ENCODE peak calls at places on chromosome 7, in six cellular contexts. Z is heart left ventricle, G is left ventricle myocardium inferior, U is A549, T is astrocyte, X is GM23248. D is an unnamed sample.

GRCh38 chr7:29881724-29882123 is 75.4 kb downstream of the WIPF3 start:
- DNase-seq in Z (no peak), G (no peak), U (no peak), T (no peak), X (no peak), D (no peak)

GRCh38 chr7:90717286-90718060 is 121.4 kb downstream of the CDK14 start:
- DNase-seq in Z (no peak), G (no peak), U (no peak), T (peak; percentile 60), X (peak; percentile 55), D (no peak)

GRCh38 chr7:1741751-1742554 is 71.9 kb downstream of the ELFN1 start:
- DNase-seq in Z (no peak), G (peak; percentile 41), U (no peak), T (no peak), X (no peak), D (no peak)

GRCh38 chr7:64603271-64603670 is 40.4 kb upstream of the ZNF680 start:
- DNase-seq in Z (no peak), G (no peak), U (no peak), T (no peak), X (no peak), D (no peak)

GRCh38 chr7:115357213-115357999 is 435.5 kb downstream of the MDFIC start:
- DNase-seq in Z (no peak), G (no peak), U (no peak), T (peak; percentile 64), X (peak; percentile 70), D (no peak)

GRCh38 chr7:127581716-127582115 is 3.7 kb downstream of the GCC1 start:
- DNase-seq in Z (no peak), G (no peak), U (no peak), T (no peak), X (peak; percentile 44), D (no peak)

GRCh38 chr7:13032524-13032923 is 345.1 kb downstream of the ARL4A start:
- DNase-seq in Z (no peak), G (no peak), U (peak; percentile 43), T (no peak), X (no peak), D (no peak)

GRCh38 chr7:38773430-38773829 is 135.6 kb downstream of the VPS41 start:
- DNase-seq in Z (no peak), G (no peak), U (no peak), T (no peak), X (peak; percentile 57), D (no peak)

GRCh38 chr7:23012797-23013714 is 874 bp downstream of the HYCC1 start:
- DNase-seq in Z (peak; percentile 46), G (peak; percentile 33), U (no peak), T (no peak), X (peak; percentile 51), D (peak; percentile 48)

GRCh38 chr7:149881328-149882263 is 7.8 kb downstream of the ATP6V0E2 start:
- DNase-seq in Z (no peak), G (no peak), U (no peak), T (no peak), X (no peak), D (no peak)

GRCh38 chr7:158911734-158912133 is 55.4 kb downstream of the DYNC2I1 start:
- DNase-seq in Z (no peak), G (no peak), U (no peak), T (no peak), X (no peak), D (no peak)

GRCh38 chr7:30503273-30504212 is 1.1 kb downstream of the GGCT start:
- DNase-seq in Z (no peak), G (no peak), U (no peak), T (no peak), X (peak; percentile 36), D (no peak)

GRCh38 chr7:831596-832291 is 532 bp upstream of the SUN1 start:
- DNase-seq in Z (no peak), G (no peak), U (peak; percentile 73), T (peak; percentile 92), X (peak; percentile 94), D (no peak)

GRCh38 chr7:140681766-140682165 is 9.0 kb downstream of the ADCK2 start:
- DNase-seq in Z (no peak), G (no peak), U (no peak), T (no peak), X (no peak), D (no peak)

GRCh38 chr7:47180268-47180826 is 401.6 kb downstream of the TNS3 start:
- DNase-seq in Z (peak; percentile 43), G (peak; percentile 38), U (peak; percentile 55), T (peak; percentile 27), X (peak; percentile 81), D (no peak)

GRCh38 chr7:82816272-82816671 is 346.4 kb downstream of the PCLO start:
- DNase-seq in Z (no peak), G (no peak), U (no peak), T (no peak), X (peak; percentile 4), D (no peak)

GRCh38 chr7:1503390-1503789 is 799 bp downstream of the INTS1 start:
- DNase-seq in Z (no peak), G (no peak), U (no peak), T (no peak), X (peak; percentile 28), D (no peak)

GRCh38 chr7:23907012-23907411 is 197.0 kb downstream of the STK31 start:
- DNase-seq in Z (no peak), G (no peak), U (no peak), T (no peak), X (no peak), D (no peak)

GRCh38 chr7:132750056-132750455 is 173.8 kb upstream of the PLXNA4 start:
- DNase-seq in Z (no peak), G (no peak), U (no peak), T (no peak), X (no peak), D (no peak)

GRCh38 chr7:25358831-25359350 is 130.6 kb upstream of the NPVF start:
- DNase-seq in Z (no peak), G (no peak), U (no peak), T (no peak), X (no peak), D (no peak)

GRCh38 chr7:128939075-128939860 is 1.5 kb downstream of the IRF5 start:
- DNase-seq in Z (peak; percentile 57), G (no peak), U (no peak), T (no peak), X (no peak), D (peak; percentile 71)

GRCh38 chr7:128936798-128937197 is 929 bp upstream of the IRF5 start:
- DNase-seq in Z (no peak), G (no peak), U (no peak), T (no peak), X (no peak), D (no peak)

GRCh38 chr7:128937647-128938523 is at the start of gene IRF5:
- DNase-seq in Z (peak; percentile 61), G (peak; percentile 56), U (peak; percentile 63), T (no peak), X (peak; percentile 34), D (peak; percentile 82)

GRCh38 chr7:128938524-128939074 is 872 bp downstream of the IRF5 start:
- DNase-seq in Z (no peak), G (no peak), U (no peak), T (no peak), X (peak; percentile 22), D (peak; percentile 90)

GRCh38 chr7:128937271-128937646 is 468 bp upstream of the IRF5 start:
- DNase-seq in Z (no peak), G (no peak), U (no peak), T (no peak), X (no peak), D (no peak)
- H3K4me1 ChIP-seq in Z (peaks cover 67% of the 10 kb centered on the region), G (peaks cover 18% of the 10 kb centered on the region), U (peaks cover 12% of the 10 kb centered on the region), T (no peaks in the 10 kb centered on the region), X (no peaks in the 10 kb centered on the region), D (peaks cover 78% of the 10 kb centered on the region)

GRCh38 chr7:130201796-130202195 is 3.4 kb downstream of the TMEM209 start:
- DNase-seq in Z (no peak), G (no peak), U (no peak), T (no peak), X (no peak), D (no peak)
- H3K27ac ChIP-seq in Z (no peak overlapping the region), G (no peak overlapping the region), U (no peak overlapping the region), T (no peak overlapping the region), X (no peak overlapping the region), D (no peak overlapping the region)

GRCh38 chr7:44636041-44636580 is 29.7 kb downstream of the OGDH start:
- DNase-seq in Z (no peak), G (no peak), U (no peak), T (no peak), X (no peak), D (no peak)
- H3K4me1 ChIP-seq in Z (peaks cover 100% of the 10 kb centered on the region), G (peaks cover 100% of the 10 kb centered on the region), U (peaks cover 51% of the 10 kb centered on the region), T (peaks cover 63% of the 10 kb centered on the region), X (peaks cover 60% of the 10 kb centered on the region), D (peaks cover 71% of the 10 kb centered on the region)

GRCh38 chr7:28733035-28733434 is 225.1 kb downstream of the TRIL start:
- DNase-seq in Z (no peak), G (no peak), U (no peak), T (no peak), X (peak; percentile 29), D (no peak)
- H3K27ac ChIP-seq in Z (peak overlapping the region; percentile 30), G (peak overlapping the region; percentile 51), U (no peak overlapping the region), T (no peak overlapping the region), X (peak overlapping the region; percentile 95), D (no peak overlapping the region)

GRCh38 chr7:55469271-55469681 is 103.0 kb downstream of the VOPP1 start:
- DNase-seq in Z (no peak), G (no peak), U (no peak), T (no peak), X (no peak), D (no peak)

GRCh38 chr7:55467047-55467593 is 102.0 kb downstream of the LANCL2 start:
- DNase-seq in Z (no peak), G (no peak), U (no peak), T (no peak), X (no peak), D (no peak)

GRCh38 chr7:55468495-55468894 is 103.4 kb downstream of the LANCL2 start:
- DNase-seq in Z (no peak), G (no peak), U (no peak), T (no peak), X (no peak), D (no peak)

GRCh38 chr7:55464422-55464821 is 99.3 kb downstream of the LANCL2 start:
- DNase-seq in Z (no peak), G (no peak), U (no peak), T (no peak), X (no peak), D (no peak)

GRCh38 chr7:55463863-55464262 is 98.7 kb downstream of the LANCL2 start:
- DNase-seq in Z (no peak), G (no peak), U (no peak), T (no peak), X (no peak), D (no peak)
- H3K4me1 ChIP-seq in Z (no peaks in the 10 kb centered on the region), G (no peaks in the 10 kb centered on the region), U (no peaks in the 10 kb centered on the region), T (no peaks in the 10 kb centered on the region), X (no peaks in the 10 kb centered on the region), D (no peaks in the 10 kb centered on the region)

GRCh38 chr7:121383235-121383634 is 12.9 kb downstream of the FAM3C start:
- DNase-seq in Z (no peak), G (no peak), U (no peak), T (no peak), X (no peak), D (no peak)
- H3K27ac ChIP-seq in Z (no peak overlapping the region), G (no peak overlapping the region), U (no peak overlapping the region), T (no peak overlapping the region), X (no peak overlapping the region), D (no peak overlapping the region)

DNA sequence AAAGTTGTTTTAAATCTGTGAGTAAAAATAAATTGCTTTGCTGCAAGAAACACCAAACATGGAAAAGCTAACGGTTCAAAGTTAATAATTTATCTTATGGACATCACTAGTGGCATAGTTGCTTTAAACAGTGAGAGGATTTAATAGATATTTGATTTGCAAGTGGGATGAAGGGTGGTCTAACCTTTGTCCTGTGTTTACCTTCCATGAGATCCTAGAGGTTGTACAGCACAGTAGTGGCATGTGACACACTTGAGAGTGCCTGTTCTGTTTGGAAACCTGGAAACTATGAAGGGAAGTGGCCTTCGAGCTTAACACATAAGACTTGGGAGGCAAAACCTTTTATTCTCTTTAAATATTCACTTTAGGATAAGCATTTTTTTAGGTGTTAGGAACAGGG is 16.0 kb downstream of the EGFR start:
- DNase-seq in Z (no peak), G (no peak), U (no peak), T (no peak), X (no peak), D (no peak)
- H3K4me1 ChIP-seq in Z (no peaks in the 10 kb centered on the region), G (peaks cover 22% of the 10 kb centered on the region), U (peaks cover 93% of the 10 kb centered on the region), T (no peaks in the 10 kb centered on the region), X (peaks cover 47% of the 10 kb centered on the region), D (no peaks in the 10 kb centered on the region)

D was measured in left lung.